ENCODE peak calls at places on chromosomes 2 and 18, in nine cellular contexts. S is IMR-90, R is HepG2, E is fibroblast of lung, F is body of pancreas, B is cardiac muscle cell, C is uterus, D is OCI-LY7, A is H1. Q is an unnamed sample.

GRCh38 chr18:74528478-74528877 is 5.8 kb upstream of the CNDP1 start:
- DNase-seq in D (no peak), E (no peak), A (no peak), S (no peak), R (no peak), C (no peak), B (no peak), F (no peak), Q (no peak)

GRCh38 chr2:64405476-64406406 is 48.2 kb upstream of the LGALSL start:
- DNase-seq in C (peak; percentile 67), D (no peak), B (peak; percentile 90), S (peak; percentile 56), E (peak; percentile 67), A (no peak), F (no peak), R (no peak), Q (peak; percentile 61)

GRCh38 chr2:101012706-101013181 is 10.7 kb downstream of the RPL31 start:
- DNase-seq in R (peak; percentile 50), F (peak; percentile 49), A (peak; percentile 60), E (peak; percentile 27), D (peak; percentile 47), S (peak; percentile 45), B (peak; percentile 59), C (no peak), Q (peak; percentile 27)

GRCh38 chr2:81835318-81836000 is 1530.9 kb upstream of the LRRTM1 start:
- DNase-seq in D (no peak), C (no peak), B (peak; percentile 29), F (no peak), E (peak; percentile 54), R (no peak), A (no peak), S (no peak), Q (no peak)

GRCh38 chr18:47250415-47251046 is 929 bp downstream of the SKOR2 start:
- DNase-seq in R (no peak), B (no peak), C (no peak), D (no peak), S (no peak), F (no peak), A (no peak), E (no peak), Q (no peak)

GRCh38 chr2:61377046-61377445 is 93.8 kb downstream of the USP34 start:
- DNase-seq in S (peak; percentile 21), F (no peak), E (no peak), A (no peak), D (no peak), R (no peak), B (no peak), C (no peak), Q (no peak)

GRCh38 chr2:8525582-8526402 is 156.1 kb upstream of the ID2 start:
- DNase-seq in S (peak; percentile 12), A (no peak), F (peak; percentile 92), D (peak; percentile 82), R (peak; percentile 92), B (peak; percentile 71), C (peak; percentile 32), E (peak; percentile 63), Q (peak; percentile 74)

GRCh38 chr2:175605989-175606841 is 395.9 kb downstream of the LNPK start:
- DNase-seq in R (peak; percentile 99), F (no peak), C (no peak), S (no peak), E (no peak), B (no peak), A (no peak), D (no peak), Q (no peak)

GRCh38 chr2:11785611-11785940 is 39.1 kb downstream of the LPIN1 start:
- DNase-seq in R (no peak), A (no peak), F (no peak), S (no peak), B (no peak), E (no peak), D (no peak), C (no peak), Q (no peak)

GRCh38 chr2:11787991-11788390 is 41.6 kb downstream of the LPIN1 start:
- DNase-seq in R (no peak), A (no peak), E (no peak), B (no peak), D (no peak), S (no peak), C (no peak), F (no peak), Q (no peak)

GRCh38 chr2:11786592-11786991 is 40.2 kb downstream of the LPIN1 start:
- DNase-seq in F (no peak), D (no peak), R (no peak), C (no peak), E (no peak), S (no peak), B (no peak), A (no peak), Q (no peak)

GRCh38 chr2:11784747-11785610 is 38.5 kb downstream of the LPIN1 start:
- DNase-seq in E (peak; percentile 52), C (peak; percentile 46), F (peak; percentile 56), A (peak; percentile 93), D (peak; percentile 31), R (no peak), B (peak; percentile 54), S (peak; percentile 63), Q (peak; percentile 44)

DNA sequence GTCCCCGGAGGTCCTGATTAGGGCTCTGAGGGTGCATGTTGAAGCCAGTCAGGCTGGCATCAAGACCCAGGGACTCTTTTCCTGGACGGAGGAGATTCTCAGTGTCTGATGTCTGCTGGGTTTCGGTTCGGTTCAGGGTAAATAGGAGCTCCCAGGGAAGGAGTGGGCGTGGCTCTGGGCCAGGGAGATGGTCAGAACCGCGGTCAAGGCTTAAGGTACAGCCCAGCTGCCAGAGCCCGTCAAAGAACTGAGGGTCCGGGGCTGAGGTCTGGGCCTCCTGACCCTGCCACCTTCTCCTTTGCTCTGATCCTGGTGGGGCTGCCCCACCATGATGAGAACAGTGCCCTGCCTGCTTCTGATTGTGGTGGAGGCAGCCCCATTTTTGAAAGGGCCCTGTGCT is 39.8 kb downstream of the LPIN1 start:
- DNase-seq in F (no peak), D (no peak), C (no peak), B (no peak), S (no peak), R (no peak), A (no peak), E (no peak), Q (no peak)
- H3K36me3 ChIP-seq in F (no peaks in the 10 kb centered on the region), D (peaks cover 91% of the 10 kb centered on the region), C (no peaks in the 10 kb centered on the region), B (peaks cover 64% of the 10 kb centered on the region), S (peaks cover 54% of the 10 kb centered on the region), R (peaks cover 10% of the 10 kb centered on the region), A (peaks cover 10% of the 10 kb centered on the region), E (peaks cover 43% of the 10 kb centered on the region), Q (no peaks in the 10 kb centered on the region)

DNA sequence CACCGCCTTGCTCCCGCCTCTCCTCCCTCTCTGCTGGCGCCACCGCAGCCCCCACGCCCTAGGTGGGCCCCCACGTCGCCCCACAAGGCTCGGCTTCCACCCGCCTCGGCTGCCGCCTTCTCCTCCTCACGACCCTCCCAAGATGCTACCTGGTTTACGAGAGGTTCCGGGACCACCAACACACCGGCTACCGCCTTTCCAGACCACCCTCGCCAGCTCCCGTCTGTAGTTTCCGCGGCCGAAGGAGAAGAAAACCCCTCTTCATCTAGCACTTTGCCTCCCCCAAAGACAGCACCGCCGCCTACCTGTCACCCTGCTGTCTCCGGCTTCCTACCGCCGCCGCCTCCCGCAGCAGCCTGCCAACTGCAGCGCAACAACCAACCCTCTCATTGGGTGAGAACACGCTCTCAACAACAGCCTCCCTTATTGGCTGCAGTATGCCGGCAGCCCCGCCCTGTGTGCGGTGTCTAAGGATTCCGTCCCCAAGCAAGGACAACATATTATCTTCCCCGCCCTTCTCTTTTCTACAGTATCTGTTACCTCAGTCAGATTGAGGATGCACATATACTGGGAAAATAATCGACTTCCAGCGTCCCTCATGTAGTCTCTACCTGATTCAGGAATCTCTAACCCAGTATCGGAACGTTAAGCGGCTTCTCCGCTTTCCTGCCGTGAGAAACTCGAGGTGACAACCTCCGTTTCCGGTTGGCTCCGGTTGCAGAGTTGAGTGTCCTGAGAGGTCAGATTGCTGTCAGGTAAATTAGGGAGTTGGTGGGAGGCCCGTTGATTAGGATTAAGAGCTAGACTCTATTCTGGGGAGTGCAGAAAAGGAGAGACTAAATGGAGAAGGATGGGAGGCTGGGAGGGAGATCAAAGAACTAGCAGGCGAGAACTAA is at the start of the genes HYCC2 and NDUFB3:
- DNase-seq in C (peak; percentile 92), D (peak; percentile 96), B (peak; percentile 95), F (peak; percentile 91), R (peak; percentile 95), S (peak; percentile 93), A (peak; percentile 90), E (peak; percentile 91), Q (peak; percentile 94)
- TF ChIP-seq CTCF in C (no peak), D (peak; percentile 53), B (peak; percentile 16), F (peak; percentile 66), R (peak; percentile 82), S (no peak), A (peak; percentile 5), E (peak; percentile 2), Q (peak; percentile 25)

GRCh38 chr18:51580580-51580979 is 383.1 kb upstream of the MEX3C start:
- DNase-seq in D (no peak), C (no peak), R (no peak), A (no peak), F (no peak), E (no peak), S (no peak), B (no peak), Q (no peak)

GRCh38 chr18:51569561-51569960 is 372.1 kb upstream of the MEX3C start:
- DNase-seq in E (no peak), D (no peak), B (no peak), C (no peak), F (no peak), R (no peak), S (no peak), A (no peak), Q (no peak)

GRCh38 chr18:51578403-51578980 is 381.0 kb upstream of the MEX3C start:
- DNase-seq in F (no peak), A (no peak), C (no peak), D (no peak), S (no peak), E (no peak), B (no peak), R (no peak), Q (no peak)

GRCh38 chr18:51575171-51575570 is 377.7 kb upstream of the MEX3C start:
- DNase-seq in C (no peak), A (no peak), R (no peak), E (no peak), B (no peak), F (no peak), D (no peak), S (no peak), Q (no peak)
- H3K27ac ChIP-seq in C (no peak overlapping the region), A (no peak overlapping the region), R (no peak overlapping the region), E (no peak overlapping the region), B (no peak overlapping the region), F (no peak overlapping the region), D (no peak overlapping the region), S (no peak overlapping the region), Q (no peak overlapping the region)

GRCh38 chr2:144451443-144451842 is 68.5 kb downstream of the ZEB2 start:
- DNase-seq in A (no peak), S (no peak), B (no peak), F (no peak), R (no peak), D (no peak), C (no peak), E (no peak), Q (no peak)

GRCh38 chr2:144453486-144454158 is 66.3 kb downstream of the ZEB2 start:
- DNase-seq in B (no peak), C (no peak), S (peak; percentile 50), F (no peak), D (no peak), E (peak; percentile 65), R (no peak), A (no peak), Q (no peak)

GRCh38 chr2:144454466-144455287 is 65.2 kb downstream of the ZEB2 start:
- DNase-seq in E (no peak), S (peak; percentile 29), F (no peak), B (no peak), R (no peak), C (no peak), A (no peak), D (no peak), Q (no peak)

GRCh38 chr2:144453039-144453336 is 66.9 kb downstream of the ZEB2 start:
- DNase-seq in S (peak; percentile 76), B (peak; percentile 49), R (no peak), C (no peak), F (no peak), D (no peak), A (no peak), E (peak; percentile 51), Q (no peak)

GRCh38 chr2:144452169-144453038 is 67.5 kb downstream of the ZEB2 start:
- DNase-seq in C (no peak), D (no peak), F (no peak), R (no peak), A (no peak), B (peak; percentile 59), E (peak; percentile 67), S (peak; percentile 49), Q (no peak)
- H3K36me3 ChIP-seq in C (no peaks in the 10 kb centered on the region), D (no peaks in the 10 kb centered on the region), F (no peaks in the 10 kb centered on the region), R (no peaks in the 10 kb centered on the region), A (no peaks in the 10 kb centered on the region), B (no peaks in the 10 kb centered on the region), E (no peaks in the 10 kb centered on the region), S (peaks cover 2% of the 10 kb centered on the region), Q (no peaks in the 10 kb centered on the region)

Q was measured in adrenal gland.